ENCODE peak calls at places on chromosomes 7 and 10, in ten cellular contexts. U is breast epithelium, N is sigmoid colon, Q is GM23338, T is suprapubic skin, B is stomach, A is endothelial cell of umbilical vein, I is H1, G is SK-N-SH, X is HCT116. R is an unnamed sample. For H3K4me1, the result is how much of the 10 kb centered on the place peaks cover.

GRCh38 chr7:155729847-155730246 is 82.4 kb downstream of the SHH start:
- DNase-seq in U (no peak), N (no peak), Q (no peak), T (no peak), B (no peak), A (peak), I (no peak), G (no peak), X (no peak), R (no peak)

GRCh38 chr7:6608081-6608480 is 7.3 kb upstream of the ZNF853 start:
- DNase-seq in U (no peak), N (no peak), Q (peak), T (no peak), B (no peak), A (no peak), I (no peak), G (no peak), X (no peak), R (no peak)

GRCh38 chr10:91635401-91636400 is 2.8 kb upstream of the PPP1R3C start:
- DNase-seq in U (no peak), N (peak), Q (peak), T (peak), B (peak), A (peak), I (no peak), G (peak), X (peak), R (no peak)

GRCh38 chr7:39069886-39070881 is 92.5 kb downstream of the POU6F2 start:
- DNase-seq in U (no peak), N (no peak), Q (no peak), T (no peak), B (no peak), A (no peak), I (no peak), G (no peak), X (no peak), R (no peak)

GRCh38 chr10:25743832-25744231 is 190.2 kb upstream of the MYO3A start:
- DNase-seq in U (no peak), N (no peak), Q (no peak), T (no peak), B (no peak), A (no peak), I (no peak), G (no peak), X (no peak), R (no peak)

GRCh38 chr10:123967626-123968243 is 76.1 kb upstream of the CPXM2 start:
- DNase-seq in U (peak), N (peak), Q (peak), T (peak), B (peak), A (peak), I (peak), G (peak), X (peak), R (peak)

GRCh38 chr7:518630-519428 is 817 bp downstream of the PDGFA start:
- DNase-seq in U (peak), N (peak), Q (peak), T (no peak), B (peak), A (peak), I (no peak), G (peak), X (no peak), R (no peak)

GRCh38 chr10:46541017-46541661 is 15.3 kb downstream of the GPRIN2 start:
- DNase-seq in U (peak), N (peak), Q (peak), T (peak), B (peak), A (no peak), I (no peak), G (peak), X (no peak), R (peak)

GRCh38 chr7:151212626-151213025 is 2.3 kb upstream of the H2BK1 start:
- DNase-seq in U (no peak), N (no peak), Q (no peak), T (no peak), B (no peak), A (no peak), I (no peak), G (no peak), X (no peak), R (peak)

DNA sequence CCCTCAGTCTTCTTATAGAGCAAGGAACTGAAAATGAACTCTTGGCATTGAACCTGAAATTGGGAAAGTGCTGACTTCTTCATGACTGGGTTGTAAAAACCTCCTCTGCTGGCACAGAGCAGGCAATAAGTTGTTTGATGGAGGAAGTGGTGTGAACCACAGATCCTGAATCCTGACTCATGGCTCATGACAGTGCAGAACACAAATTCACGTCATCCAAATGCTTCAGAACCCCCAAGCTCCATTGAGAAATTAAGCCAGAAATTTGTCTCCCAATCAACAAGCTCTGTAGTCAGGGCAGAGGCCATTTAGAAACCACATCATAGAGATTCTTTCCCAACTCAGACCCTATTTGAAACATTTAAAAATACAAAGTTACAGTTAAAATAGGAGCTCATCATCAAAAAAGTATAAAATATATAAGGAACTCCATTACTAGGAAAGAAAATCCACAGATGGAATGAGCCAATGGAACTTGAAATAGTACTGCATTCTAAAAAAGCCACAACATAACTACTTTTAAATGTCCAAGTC is 10.3 kb upstream of the STK17A start:
- DNase-seq in U (no peak), N (peak), Q (no peak), T (no peak), B (no peak), A (peak), I (no peak), G (no peak), X (peak), R (no peak)
- TF ChIP-seq POLR2AphosphoS5 in U (no peak), N (peak), Q (no peak), T (no peak), B (peak), A (peak), I (no peak), G (peak), X (no peak), R (peak)

DNA sequence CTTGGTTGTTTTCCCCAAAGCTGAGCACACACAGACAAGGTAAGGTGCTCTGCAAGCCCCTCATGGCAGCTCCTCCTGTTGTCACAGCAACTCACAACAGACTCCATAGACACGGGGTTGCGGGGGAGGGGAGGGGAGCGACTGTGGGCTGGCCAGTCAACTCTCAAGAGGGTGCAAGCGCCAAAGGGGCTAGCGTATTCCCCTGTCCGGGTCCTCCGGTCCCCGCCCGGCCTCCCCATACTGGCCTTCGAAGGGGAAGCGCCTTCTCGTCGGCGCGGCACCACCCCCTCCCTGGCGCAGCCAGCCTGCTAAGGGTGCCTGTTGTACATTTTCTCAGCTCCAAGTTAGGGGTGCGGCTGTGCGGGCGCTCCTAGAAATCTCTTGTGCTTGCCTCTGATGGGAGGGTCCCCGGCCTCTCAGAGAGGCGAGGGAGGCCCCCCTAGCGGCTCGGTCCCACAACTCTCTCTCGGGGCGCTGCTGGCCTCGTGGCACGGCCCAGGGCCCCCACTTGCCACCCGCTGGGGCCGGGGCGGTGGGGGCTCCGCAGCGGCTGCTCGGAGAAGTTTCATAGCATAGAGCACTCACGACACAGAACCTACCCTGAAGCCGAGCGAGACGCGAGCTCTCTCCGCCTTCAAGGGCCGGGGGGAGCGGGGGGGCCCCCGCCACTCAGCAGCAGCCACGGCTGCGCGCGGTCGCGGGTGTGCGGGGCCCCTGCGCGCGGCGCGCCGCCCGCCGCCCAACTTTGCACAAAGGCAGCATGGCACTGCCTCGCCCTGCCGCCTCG is 420 bp downstream of the RHOBTB1 start:
- DNase-seq in U (peak), N (peak), Q (peak), T (peak), B (peak), A (peak), I (peak), G (peak), X (peak), R (peak)
- H3K27ac ChIP-seq in U (peak), N (peak), Q (no peak), T (peak), B (peak), A (peak), I (peak), G (peak), X (peak), R (peak)

GRCh38 chr10:71595649-71596048 is 123.9 kb downstream of the C10orf105 start:
- DNase-seq in U (no peak), N (no peak), Q (no peak), T (no peak), B (no peak), A (no peak), I (no peak), G (no peak), X (no peak), R (no peak)
- H3K4me1 ChIP-seq in U (under half), N (under half), Q (under half), T (under half), B (under half), A (under half), I (under half), G (under half), X (under half), R (under half)

GRCh38 chr7:158707610-158708009 is 3.0 kb upstream of the NCAPG2 start:
- DNase-seq in U (no peak), N (no peak), Q (peak), T (no peak), B (no peak), A (no peak), I (no peak), G (no peak), X (no peak), R (no peak)
- TF ChIP-seq POLR2AphosphoS5 in U (no peak), N (no peak), Q (no peak), T (no peak), B (no peak), A (no peak), I (no peak), G (no peak), X (no peak), R (no peak)

DNA sequence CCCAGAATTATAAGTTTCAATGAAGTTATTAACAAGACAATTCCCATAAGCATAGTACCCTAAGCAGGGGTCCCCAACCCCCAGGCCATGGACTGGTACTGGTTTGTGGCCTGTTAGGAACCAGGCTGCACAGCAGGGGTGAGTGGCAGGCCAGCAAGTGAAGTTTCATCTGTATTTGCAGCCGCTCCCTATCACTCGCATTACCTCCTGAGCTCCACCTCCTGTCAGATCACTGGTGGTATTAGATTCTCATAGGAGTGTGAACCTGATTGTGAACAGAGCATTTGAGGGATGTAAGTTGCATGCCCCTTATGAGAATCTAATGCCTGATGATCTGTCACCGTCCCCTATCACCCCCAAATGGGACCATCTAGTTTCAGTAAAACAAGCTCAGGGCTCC is 36.0 kb upstream of the KIAA1217 start:
- DNase-seq in U (no peak), N (no peak), Q (no peak), T (no peak), B (no peak), A (no peak), I (no peak), G (no peak), X (no peak), R (no peak)
- H3K27ac ChIP-seq in U (no peak), N (no peak), Q (no peak), T (no peak), B (no peak), A (no peak), I (no peak), G (no peak), X (no peak), R (no peak)

GRCh38 chr10:122495406-122496340 is 34.3 kb downstream of the HTRA1 start:
- DNase-seq in U (no peak), N (no peak), Q (peak), T (no peak), B (no peak), A (peak), I (no peak), G (no peak), X (peak), R (no peak)

GRCh38 chr10:122499012-122499411 is 37.7 kb downstream of the HTRA1 start:
- DNase-seq in U (no peak), N (no peak), Q (no peak), T (no peak), B (no peak), A (no peak), I (no peak), G (no peak), X (no peak), R (peak)

GRCh38 chr10:122499491-122499941 is 38.2 kb downstream of the HTRA1 start:
- DNase-seq in U (no peak), N (peak), Q (no peak), T (no peak), B (no peak), A (no peak), I (no peak), G (no peak), X (no peak), R (peak)

GRCh38 chr10:122498521-122498920 is 37.2 kb downstream of the HTRA1 start:
- DNase-seq in U (no peak), N (peak), Q (no peak), T (no peak), B (no peak), A (no peak), I (no peak), G (no peak), X (no peak), R (no peak)

GRCh38 chr10:122497241-122497640 is 35.9 kb downstream of the HTRA1 start:
- DNase-seq in U (no peak), N (no peak), Q (no peak), T (no peak), B (no peak), A (no peak), I (no peak), G (no peak), X (no peak), R (no peak)
- H3K4me1 ChIP-seq in U (under half), N (half or more), Q (under half), T (half or more), B (under half), A (under half), I (under half), G (under half), X (under half), R (under half)

GRCh38 chr7:112481833-112482669 is 1.3 kb downstream of the LSMEM1 start:
- DNase-seq in U (no peak), N (peak), Q (peak), T (no peak), B (no peak), A (peak), I (peak), G (no peak), X (peak), R (no peak)

GRCh38 chr7:112481337-112481736 is 546 bp downstream of the LSMEM1 start:
- DNase-seq in U (no peak), N (no peak), Q (no peak), T (no peak), B (no peak), A (peak), I (no peak), G (no peak), X (no peak), R (no peak)

GRCh38 chr7:112485766-112486165 is 5.0 kb downstream of the LSMEM1 start:
- DNase-seq in U (no peak), N (no peak), Q (no peak), T (no peak), B (no peak), A (no peak), I (no peak), G (no peak), X (no peak), R (no peak)

GRCh38 chr7:112487457-112487856 is 6.7 kb downstream of the LSMEM1 start:
- DNase-seq in U (no peak), N (no peak), Q (no peak), T (no peak), B (no peak), A (no peak), I (no peak), G (no peak), X (no peak), R (no peak)

DNA sequence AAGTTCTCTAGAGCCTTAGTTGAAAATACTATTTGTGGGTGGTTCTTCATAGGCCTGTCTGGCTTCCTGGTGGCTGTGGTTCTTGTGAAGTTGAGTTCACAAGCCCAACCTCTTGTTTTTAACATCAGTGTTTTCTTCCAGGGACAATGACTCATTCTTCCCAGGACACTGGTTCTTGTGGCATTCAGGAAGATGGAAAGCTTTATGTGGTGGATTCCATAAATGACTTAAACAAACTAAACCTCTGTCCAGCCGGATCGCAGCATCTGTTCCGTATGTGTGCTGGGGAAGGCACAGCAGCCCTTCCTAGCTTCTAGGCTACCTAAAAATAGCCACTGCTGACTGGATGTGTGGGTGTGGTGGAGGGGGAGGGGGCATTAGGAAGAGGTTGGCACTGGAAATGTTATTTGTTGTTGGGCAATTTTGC is 3.9 kb downstream of the LSMEM1 start:
- DNase-seq in U (no peak), N (peak), Q (no peak), T (peak), B (no peak), A (peak), I (no peak), G (no peak), X (peak), R (no peak)
- TF ChIP-seq POLR2AphosphoS5 in U (no peak), N (peak), Q (no peak), T (no peak), B (peak), A (no peak), I (no peak), G (peak), X (peak), R (no peak)

GRCh38 chr10:117355064-117355463 is 20.2 kb downstream of the PDZD8 start:
- DNase-seq in U (no peak), N (no peak), Q (no peak), T (no peak), B (no peak), A (no peak), I (no peak), G (no peak), X (no peak), R (no peak)
- H3K27ac ChIP-seq in U (no peak), N (no peak), Q (no peak), T (no peak), B (no peak), A (no peak), I (no peak), G (no peak), X (no peak), R (no peak)

GRCh38 chr7:157307534-157307838 is 29.3 kb upstream of the DNAJB6 start:
- DNase-seq in U (no peak), N (no peak), Q (no peak), T (no peak), B (no peak), A (no peak), I (no peak), G (no peak), X (no peak), R (no peak)
- H3K4me1 ChIP-seq in U (under half), N (under half), Q (under half), T (under half), B (under half), A (under half), I (under half), G (under half), X (half or more), R (under half)

DNA sequence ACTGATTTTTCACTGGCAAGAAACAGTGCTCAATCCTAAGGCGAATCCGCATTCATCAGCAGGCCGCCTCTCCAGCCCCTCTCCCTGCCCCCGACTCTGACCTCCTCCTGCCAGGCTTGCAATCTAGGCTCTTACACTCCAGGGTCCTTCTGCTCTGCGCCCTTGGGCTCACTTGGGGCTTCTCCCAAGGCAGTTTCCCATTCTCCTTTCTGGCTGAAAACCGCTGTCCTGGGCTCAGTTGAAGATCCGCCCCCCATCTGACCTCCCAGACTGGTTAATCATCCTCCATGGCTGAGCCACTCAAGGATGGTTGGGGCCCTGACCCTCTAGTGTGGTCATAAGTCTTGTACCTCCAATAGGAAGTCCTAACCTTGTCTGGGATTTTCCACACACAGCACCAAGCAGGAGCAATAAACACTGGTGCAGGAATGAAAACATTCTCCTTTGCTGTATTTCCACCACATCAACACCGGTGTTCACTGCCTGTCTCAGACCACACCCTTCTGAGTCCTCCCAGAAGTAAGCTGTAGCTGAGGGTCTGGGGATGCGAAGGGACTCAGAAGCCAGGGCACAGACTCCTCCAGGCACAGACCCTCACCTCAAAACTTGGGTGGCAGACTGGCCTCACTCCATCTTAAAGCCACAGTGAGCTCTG is 42.4 kb downstream of the TNS3 start:
- DNase-seq in U (no peak), N (no peak), Q (peak), T (no peak), B (no peak), A (no peak), I (no peak), G (no peak), X (no peak), R (peak)
- TF ChIP-seq POLR2AphosphoS5 in U (no peak), N (no peak), Q (no peak), T (no peak), B (no peak), A (no peak), I (no peak), G (no peak), X (no peak), R (no peak)

R was measured in spleen.